ENCODE peak calls at places on chromosomes 4 and X, in seven cellular contexts. One of them, this sample, is unnamed.

GRCh38 chr4:103150677-103151076 is 47.5 kb downstream of the CENPE start:
- DNase-seq in brain microvascular endothelial cell: peak; percentile 56
- DNase-seq in aorta: no peak
- DNase-seq in IMR-90: peak; percentile 24
- DNase-seq in psoas muscle: no peak
- DNase-seq in effector memory CD4-positive, alpha-beta T cell: no peak
- DNase-seq in BE2C: no peak
- DNase-seq in this sample: no peak

GRCh38 chrX:153708415-153708814 is 15.8 kb downstream of the BCAP31 start:
- DNase-seq in brain microvascular endothelial cell: peak; percentile 76
- DNase-seq in aorta: peak; percentile 74
- DNase-seq in IMR-90: peak; percentile 79
- DNase-seq in psoas muscle: peak; percentile 89
- DNase-seq in effector memory CD4-positive, alpha-beta T cell: no peak
- DNase-seq in BE2C: peak; percentile 84
- DNase-seq in this sample: peak; percentile 83

GRCh38 chr4:55938501-55938900 is 10.2 kb upstream of the CEP135 start:
- DNase-seq in brain microvascular endothelial cell: no peak
- DNase-seq in aorta: no peak
- DNase-seq in IMR-90: no peak
- DNase-seq in psoas muscle: no peak
- DNase-seq in effector memory CD4-positive, alpha-beta T cell: no peak
- DNase-seq in BE2C: no peak
- DNase-seq in this sample: no peak

GRCh38 chr4:98905834-98906233 is 23.1 kb downstream of the EIF4E start:
- DNase-seq in brain microvascular endothelial cell: no peak
- DNase-seq in aorta: no peak
- DNase-seq in IMR-90: peak; percentile 65
- DNase-seq in psoas muscle: no peak
- DNase-seq in effector memory CD4-positive, alpha-beta T cell: no peak
- DNase-seq in BE2C: no peak
- DNase-seq in this sample: no peak

GRCh38 chr4:30535255-30535654 is 184.9 kb upstream of the PCDH7 start:
- DNase-seq in brain microvascular endothelial cell: no peak
- DNase-seq in aorta: no peak
- DNase-seq in IMR-90: no peak
- DNase-seq in psoas muscle: no peak
- DNase-seq in effector memory CD4-positive, alpha-beta T cell: no peak
- DNase-seq in BE2C: no peak
- DNase-seq in this sample: no peak

GRCh38 chr4:79759793-79760192 is 313.2 kb downstream of the ANTXR2 start:
- DNase-seq in brain microvascular endothelial cell: no peak
- DNase-seq in aorta: no peak
- DNase-seq in IMR-90: no peak
- DNase-seq in psoas muscle: no peak
- DNase-seq in effector memory CD4-positive, alpha-beta T cell: no peak
- DNase-seq in BE2C: no peak
- DNase-seq in this sample: no peak

GRCh38 chr4:98289375-98289774 is 28.2 kb downstream of the RAP1GDS1 start:
- DNase-seq in brain microvascular endothelial cell: no peak
- DNase-seq in aorta: no peak
- DNase-seq in IMR-90: no peak
- DNase-seq in psoas muscle: no peak
- DNase-seq in effector memory CD4-positive, alpha-beta T cell: no peak
- DNase-seq in BE2C: no peak
- DNase-seq in this sample: no peak

GRCh38 chrX:136694491-136695087 is 46.6 kb downstream of the CD40LG start:
- DNase-seq in brain microvascular endothelial cell: peak; percentile 25
- DNase-seq in aorta: no peak
- DNase-seq in IMR-90: peak; percentile 58
- DNase-seq in psoas muscle: no peak
- DNase-seq in effector memory CD4-positive, alpha-beta T cell: no peak
- DNase-seq in BE2C: peak; percentile 8
- DNase-seq in this sample: peak; percentile 67

GRCh38 chr4:22999419-22999818 is 306.7 kb downstream of the GBA3 start:
- DNase-seq in brain microvascular endothelial cell: no peak
- DNase-seq in aorta: no peak
- DNase-seq in IMR-90: no peak
- DNase-seq in psoas muscle: no peak
- DNase-seq in effector memory CD4-positive, alpha-beta T cell: no peak
- DNase-seq in BE2C: no peak
- DNase-seq in this sample: no peak

GRCh38 chr4:132169660-132170059 is 979.4 kb upstream of the PCDH10 start:
- DNase-seq in brain microvascular endothelial cell: no peak
- DNase-seq in aorta: no peak
- DNase-seq in IMR-90: no peak
- DNase-seq in psoas muscle: no peak
- DNase-seq in effector memory CD4-positive, alpha-beta T cell: no peak
- DNase-seq in BE2C: no peak
- DNase-seq in this sample: no peak

GRCh38 chr4:41944089-41944488 is 8.9 kb downstream of the TMEM33 start:
- DNase-seq in brain microvascular endothelial cell: no peak
- DNase-seq in aorta: no peak
- DNase-seq in IMR-90: no peak
- DNase-seq in psoas muscle: no peak
- DNase-seq in effector memory CD4-positive, alpha-beta T cell: no peak
- DNase-seq in BE2C: no peak
- DNase-seq in this sample: no peak

GRCh38 chrX:67692246-67692645 is 148.4 kb downstream of the AR start:
- DNase-seq in brain microvascular endothelial cell: peak; percentile 28
- DNase-seq in aorta: no peak
- DNase-seq in IMR-90: peak; percentile 16
- DNase-seq in psoas muscle: no peak
- DNase-seq in effector memory CD4-positive, alpha-beta T cell: no peak
- DNase-seq in BE2C: no peak
- DNase-seq in this sample: no peak

GRCh38 chr4:121842862-121843261 is 19.2 kb upstream of the CCNA2 start:
- DNase-seq in brain microvascular endothelial cell: no peak
- DNase-seq in aorta: no peak
- DNase-seq in IMR-90: no peak
- DNase-seq in psoas muscle: no peak
- DNase-seq in effector memory CD4-positive, alpha-beta T cell: no peak
- DNase-seq in BE2C: no peak
- DNase-seq in this sample: no peak

GRCh38 chrX:291411-291901 is 10.3 kb downstream of the PLCXD1 start:
- DNase-seq in brain microvascular endothelial cell: no peak
- DNase-seq in aorta: peak; percentile 44
- DNase-seq in IMR-90: no peak
- DNase-seq in psoas muscle: no peak
- DNase-seq in effector memory CD4-positive, alpha-beta T cell: no peak
- DNase-seq in BE2C: no peak
- DNase-seq in this sample: peak; percentile 13

GRCh38 chrX:144006811-144007210 is 122.9 kb downstream of the UBE2NL start:
- DNase-seq in brain microvascular endothelial cell: no peak
- DNase-seq in aorta: no peak
- DNase-seq in IMR-90: no peak
- DNase-seq in psoas muscle: no peak
- DNase-seq in effector memory CD4-positive, alpha-beta T cell: no peak
- DNase-seq in BE2C: no peak
- DNase-seq in this sample: no peak

GRCh38 chrX:30296408-30297254 is 12.6 kb downstream of the NR0B1 start:
- DNase-seq in brain microvascular endothelial cell: no peak
- DNase-seq in aorta: no peak
- DNase-seq in IMR-90: no peak
- DNase-seq in psoas muscle: no peak
- DNase-seq in effector memory CD4-positive, alpha-beta T cell: no peak
- DNase-seq in BE2C: no peak
- DNase-seq in this sample: no peak

GRCh38 chr4:151355155-151355554 is 29.8 kb upstream of the SH3D19 start:
- DNase-seq in brain microvascular endothelial cell: no peak
- DNase-seq in aorta: no peak
- DNase-seq in IMR-90: no peak
- DNase-seq in psoas muscle: no peak
- DNase-seq in effector memory CD4-positive, alpha-beta T cell: no peak
- DNase-seq in BE2C: no peak
- DNase-seq in this sample: no peak

GRCh38 chr4:30769093-30769492 is 48.9 kb downstream of the PCDH7 start:
- DNase-seq in brain microvascular endothelial cell: no peak
- DNase-seq in aorta: no peak
- DNase-seq in IMR-90: no peak
- DNase-seq in psoas muscle: no peak
- DNase-seq in effector memory CD4-positive, alpha-beta T cell: no peak
- DNase-seq in BE2C: peak; percentile 14
- DNase-seq in this sample: peak; percentile 3

GRCh38 chrX:110600745-110601310 is 194.8 kb downstream of the CHRDL1 start:
- DNase-seq in brain microvascular endothelial cell: no peak
- DNase-seq in aorta: no peak
- DNase-seq in IMR-90: no peak
- DNase-seq in psoas muscle: no peak
- DNase-seq in effector memory CD4-positive, alpha-beta T cell: no peak
- DNase-seq in BE2C: no peak
- DNase-seq in this sample: no peak

GRCh38 chr4:141713185-141713584 is 76.8 kb downstream of the IL15 start:
- DNase-seq in brain microvascular endothelial cell: no peak
- DNase-seq in aorta: no peak
- DNase-seq in IMR-90: peak; percentile 12
- DNase-seq in psoas muscle: no peak
- DNase-seq in effector memory CD4-positive, alpha-beta T cell: no peak
- DNase-seq in BE2C: no peak
- DNase-seq in this sample: no peak

GRCh38 chr4:8721621-8722020 is 129.1 kb downstream of the CPZ start:
- DNase-seq in brain microvascular endothelial cell: no peak
- DNase-seq in aorta: no peak
- DNase-seq in IMR-90: no peak
- DNase-seq in psoas muscle: no peak
- DNase-seq in effector memory CD4-positive, alpha-beta T cell: no peak
- DNase-seq in BE2C: no peak
- DNase-seq in this sample: peak; percentile 28

GRCh38 chr4:157977086-157977485 is 195.7 kb downstream of the GASK1B start:
- DNase-seq in brain microvascular endothelial cell: no peak
- DNase-seq in aorta: no peak
- DNase-seq in IMR-90: no peak
- DNase-seq in psoas muscle: no peak
- DNase-seq in effector memory CD4-positive, alpha-beta T cell: no peak
- DNase-seq in BE2C: no peak
- DNase-seq in this sample: no peak

GRCh38 chr4:92265066-92265465 is 38.7 kb upstream of the GRID2 start:
- DNase-seq in brain microvascular endothelial cell: no peak
- DNase-seq in aorta: no peak
- DNase-seq in IMR-90: no peak
- DNase-seq in psoas muscle: no peak
- DNase-seq in effector memory CD4-positive, alpha-beta T cell: no peak
- DNase-seq in BE2C: no peak
- DNase-seq in this sample: no peak

GRCh38 chr4:74886490-74886889 is 46.4 kb upstream of the PARM1 start:
- DNase-seq in brain microvascular endothelial cell: no peak
- DNase-seq in aorta: no peak
- DNase-seq in IMR-90: peak; percentile 59
- DNase-seq in psoas muscle: no peak
- DNase-seq in effector memory CD4-positive, alpha-beta T cell: no peak
- DNase-seq in BE2C: no peak
- DNase-seq in this sample: no peak

GRCh38 chr4:30495261-30496050 is 224.7 kb upstream of the PCDH7 start:
- DNase-seq in brain microvascular endothelial cell: no peak
- DNase-seq in aorta: no peak
- DNase-seq in IMR-90: no peak
- DNase-seq in psoas muscle: no peak
- DNase-seq in effector memory CD4-positive, alpha-beta T cell: no peak
- DNase-seq in BE2C: no peak
- DNase-seq in this sample: no peak

GRCh38 chrX:15930585-15930984 is 76.0 kb upstream of the AP1S2 start:
- DNase-seq in brain microvascular endothelial cell: no peak
- DNase-seq in aorta: no peak
- DNase-seq in IMR-90: peak; percentile 66
- DNase-seq in psoas muscle: no peak
- DNase-seq in effector memory CD4-positive, alpha-beta T cell: no peak
- DNase-seq in BE2C: no peak
- DNase-seq in this sample: peak; percentile 56

GRCh38 chrX:101258260-101258581 is 32.9 kb downstream of the TAF7L start:
- DNase-seq in brain microvascular endothelial cell: no peak
- DNase-seq in aorta: no peak
- DNase-seq in IMR-90: no peak
- DNase-seq in psoas muscle: no peak
- DNase-seq in effector memory CD4-positive, alpha-beta T cell: no peak
- DNase-seq in BE2C: no peak
- DNase-seq in this sample: no peak

GRCh38 chr4:85779165-85779564 is 304.2 kb downstream of the ARHGAP24 start:
- DNase-seq in brain microvascular endothelial cell: peak; percentile 64
- DNase-seq in aorta: no peak
- DNase-seq in IMR-90: peak; percentile 62
- DNase-seq in psoas muscle: no peak
- DNase-seq in effector memory CD4-positive, alpha-beta T cell: no peak
- DNase-seq in BE2C: no peak
- DNase-seq in this sample: no peak

GRCh38 chr4:180925800-180926199 is 1317.4 kb upstream of the TENM3 start:
- DNase-seq in brain microvascular endothelial cell: no peak
- DNase-seq in aorta: no peak
- DNase-seq in IMR-90: peak; percentile 62
- DNase-seq in psoas muscle: no peak
- DNase-seq in effector memory CD4-positive, alpha-beta T cell: no peak
- DNase-seq in BE2C: no peak
- DNase-seq in this sample: no peak

GRCh38 chr4:13657016-13657415 is 29.5 kb upstream of the BOD1L1 start:
- DNase-seq in brain microvascular endothelial cell: no peak
- DNase-seq in aorta: no peak
- DNase-seq in IMR-90: no peak
- DNase-seq in psoas muscle: no peak
- DNase-seq in effector memory CD4-positive, alpha-beta T cell: no peak
- DNase-seq in BE2C: no peak
- DNase-seq in this sample: no peak
- H3K4me3 ChIP-seq in brain microvascular endothelial cell: peak overlapping the region; percentile 33
- H3K4me3 ChIP-seq in aorta: no peak overlapping the region
- H3K4me3 ChIP-seq in IMR-90: peak overlapping the region; percentile 44
- H3K4me3 ChIP-seq in psoas muscle: peak overlapping the region; percentile 56
- H3K4me3 ChIP-seq in effector memory CD4-positive, alpha-beta T cell: peak overlapping the region; percentile 20
- H3K4me3 ChIP-seq in BE2C: peak overlapping the region; percentile 43
- H3K4me3 ChIP-seq in this sample: no peak overlapping the region

GRCh38 chr4:504076-504475 is 5.1 kb downstream of the PIGG start:
- DNase-seq in brain microvascular endothelial cell: peak; percentile 77
- DNase-seq in aorta: no peak
- DNase-seq in IMR-90: no peak
- DNase-seq in psoas muscle: no peak
- DNase-seq in effector memory CD4-positive, alpha-beta T cell: no peak
- DNase-seq in BE2C: no peak
- DNase-seq in this sample: no peak
- H3K36me3 ChIP-seq in brain microvascular endothelial cell: peaks cover 35% of the 10 kb centered on the region
- H3K36me3 ChIP-seq in aorta: no peaks in the 10 kb centered on the region
- H3K36me3 ChIP-seq in IMR-90: peaks cover 40% of the 10 kb centered on the region
- H3K36me3 ChIP-seq in psoas muscle: peaks cover 66% of the 10 kb centered on the region
- H3K36me3 ChIP-seq in effector memory CD4-positive, alpha-beta T cell: peaks cover 46% of the 10 kb centered on the region
- H3K36me3 ChIP-seq in BE2C: peaks cover 46% of the 10 kb centered on the region
- H3K36me3 ChIP-seq in this sample: peaks cover 25% of the 10 kb centered on the region

GRCh38 chr4:4666187-4666586 is 124.3 kb upstream of the STX18 start:
- DNase-seq in brain microvascular endothelial cell: no peak
- DNase-seq in aorta: no peak
- DNase-seq in IMR-90: no peak
- DNase-seq in psoas muscle: no peak
- DNase-seq in effector memory CD4-positive, alpha-beta T cell: no peak
- DNase-seq in BE2C: no peak
- DNase-seq in this sample: no peak
- H3K4me3 ChIP-seq in brain microvascular endothelial cell: no peak overlapping the region
- H3K4me3 ChIP-seq in aorta: no peak overlapping the region
- H3K4me3 ChIP-seq in IMR-90: no peak overlapping the region
- H3K4me3 ChIP-seq in psoas muscle: no peak overlapping the region
- H3K4me3 ChIP-seq in effector memory CD4-positive, alpha-beta T cell: no peak overlapping the region
- H3K4me3 ChIP-seq in BE2C: no peak overlapping the region
- H3K4me3 ChIP-seq in this sample: no peak overlapping the region

DNA sequence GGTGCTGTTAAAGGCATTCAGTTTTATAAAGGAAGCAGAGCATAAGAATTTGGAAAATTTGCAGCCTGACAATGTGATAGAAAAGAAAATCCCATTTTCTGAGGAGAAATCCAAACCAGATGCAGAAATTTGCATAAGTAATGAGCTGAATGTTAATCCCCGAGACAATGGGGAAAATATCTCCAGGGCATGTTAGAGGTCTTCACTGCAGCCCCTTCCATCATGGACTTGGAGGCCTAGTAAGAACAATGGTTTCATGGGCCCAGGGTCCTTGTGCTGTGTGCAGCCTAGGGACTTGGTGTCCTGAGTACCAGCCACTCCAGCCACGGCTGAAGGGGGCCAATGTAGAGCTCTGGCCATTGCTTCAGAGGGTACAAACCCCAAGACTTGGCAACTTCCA is 542.7 kb upstream of the NR3C2 start:
- DNase-seq in brain microvascular endothelial cell: no peak
- DNase-seq in aorta: no peak
- DNase-seq in IMR-90: no peak
- DNase-seq in psoas muscle: no peak
- DNase-seq in effector memory CD4-positive, alpha-beta T cell: no peak
- DNase-seq in BE2C: no peak
- DNase-seq in this sample: no peak
- H3K36me3 ChIP-seq in brain microvascular endothelial cell: no peaks in the 10 kb centered on the region
- H3K36me3 ChIP-seq in aorta: no peaks in the 10 kb centered on the region
- H3K36me3 ChIP-seq in IMR-90: no peaks in the 10 kb centered on the region
- H3K36me3 ChIP-seq in psoas muscle: no peaks in the 10 kb centered on the region
- H3K36me3 ChIP-seq in effector memory CD4-positive, alpha-beta T cell: no peaks in the 10 kb centered on the region
- H3K36me3 ChIP-seq in BE2C: no peaks in the 10 kb centered on the region
- H3K36me3 ChIP-seq in this sample: no peaks in the 10 kb centered on the region

This sample was measured in H7.